ENCODE peak calls at places on chromosomes 12 and 14, in six cellular contexts. A is sigmoid colon, R is stomach, W is ovary, P is SK-N-SH, J is tibial nerve. G is an unnamed sample. For H3K36me3, the result is how much of the 10 kb centered on the place peaks cover.

GRCh38 chr12:95218852-95219171 is 1.2 kb downstream of the VEZT start:
- DNase-seq in W (no peak), R (no peak), J (no peak), P (no peak), A (no peak), G (peak)

GRCh38 chr12:88375301-88375959 is 204.8 kb downstream of the KITLG start:
- DNase-seq in R (no peak), J (no peak), P (no peak), A (no peak), W (no peak), G (no peak)

GRCh38 chr12:15602051-15602672 is 187.0 kb downstream of the EPS8 start:
- DNase-seq in A (no peak), W (no peak), P (no peak), J (no peak), R (no peak), G (no peak)

GRCh38 chr12:119589634-119590033 is 3.9 kb upstream of the TMEM233 start:
- DNase-seq in A (no peak), R (no peak), W (no peak), P (no peak), J (no peak), G (no peak)

GRCh38 chr12:111447571-111448265 is 42.0 kb downstream of the SH2B3 start:
- DNase-seq in W (no peak), R (peak), A (peak), P (no peak), J (no peak), G (no peak)

GRCh38 chr14:88300817-88301216 is 22.3 kb downstream of the KCNK10 start:
- DNase-seq in W (no peak), R (no peak), J (no peak), A (no peak), P (no peak), G (no peak)

GRCh38 chr12:6376079-6376941 is 947 bp upstream of the SCNN1A start:
- DNase-seq in A (peak), W (no peak), P (peak), J (peak), R (peak), G (peak)

GRCh38 chr12:116332705-116333380 is 55.4 kb upstream of the MED13L start:
- DNase-seq in R (no peak), P (no peak), W (no peak), J (no peak), A (no peak), G (no peak)

GRCh38 chr14:56555921-56556570 is 23.6 kb upstream of the TMEM260 start:
- DNase-seq in A (no peak), P (peak), R (no peak), J (no peak), W (no peak), G (no peak)

GRCh38 chr14:97943619-97944018 is 1146.4 kb downstream of the VRK1 start:
- DNase-seq in J (no peak), P (no peak), R (no peak), A (no peak), W (no peak), G (no peak)

GRCh38 chr12:20040844-20041243 is 327.5 kb upstream of the PDE3A start:
- DNase-seq in R (no peak), P (no peak), A (no peak), J (no peak), W (no peak), G (no peak)

GRCh38 chr14:91250912-91251311 is 6.4 kb upstream of the GPR68 start:
- DNase-seq in W (no peak), P (no peak), R (no peak), A (no peak), J (no peak), G (no peak)

GRCh38 chr12:40587416-40587815 is 104.8 kb upstream of the CNTN1 start:
- DNase-seq in A (no peak), R (no peak), P (no peak), W (no peak), J (no peak), G (no peak)

GRCh38 chr14:64405295-64405694 is 17.1 kb downstream of the MTHFD1 start:
- DNase-seq in W (no peak), J (no peak), P (no peak), A (no peak), R (no peak), G (no peak)

GRCh38 chr14:70890842-70891442 is 16.3 kb upstream of the PCNX1 start:
- DNase-seq in A (no peak), R (no peak), W (no peak), P (no peak), J (no peak), G (no peak)

GRCh38 chr14:76918176-76918750 is 92.1 kb downstream of the LRRC74A start:
- DNase-seq in W (peak), P (peak), R (peak), A (peak), J (peak), G (peak)

GRCh38 chr14:65179918-65180724 is 77.8 kb upstream of the MAX start:
- DNase-seq in J (no peak), A (peak), W (peak), P (no peak), R (peak), G (peak)

GRCh38 chr12:65759735-65760134 is 64.5 kb upstream of the HMGA2 start:
- DNase-seq in R (no peak), A (no peak), P (no peak), W (no peak), J (no peak), G (no peak)
- H3K36me3 ChIP-seq in R (under half), A (under half), P (under half), W (under half), J (under half), G (under half)

GRCh38 chr14:43481864-43482263 is 1025.2 kb downstream of the FSCB start:
- DNase-seq in J (no peak), A (no peak), W (no peak), P (no peak), R (no peak), G (no peak)
- TF ChIP-seq EP300 in J (no peak), A (no peak), W (no peak), P (no peak), R (no peak), G (no peak)

GRCh38 chr14:75450381-75451276 is 22.8 kb downstream of the JDP2 start:
- DNase-seq in P (no peak), J (no peak), R (peak), W (no peak), A (peak), G (peak)

GRCh38 chr14:75446447-75446846 is 18.6 kb downstream of the JDP2 start:
- DNase-seq in W (no peak), R (no peak), A (peak), J (no peak), P (no peak), G (no peak)

GRCh38 chr14:75452324-75452723 is 24.5 kb downstream of the JDP2 start:
- DNase-seq in J (no peak), W (no peak), P (no peak), R (no peak), A (no peak), G (no peak)

GRCh38 chr14:75448209-75448608 is 20.4 kb downstream of the JDP2 start:
- DNase-seq in P (no peak), J (no peak), R (no peak), W (no peak), A (peak), G (no peak)

DNA sequence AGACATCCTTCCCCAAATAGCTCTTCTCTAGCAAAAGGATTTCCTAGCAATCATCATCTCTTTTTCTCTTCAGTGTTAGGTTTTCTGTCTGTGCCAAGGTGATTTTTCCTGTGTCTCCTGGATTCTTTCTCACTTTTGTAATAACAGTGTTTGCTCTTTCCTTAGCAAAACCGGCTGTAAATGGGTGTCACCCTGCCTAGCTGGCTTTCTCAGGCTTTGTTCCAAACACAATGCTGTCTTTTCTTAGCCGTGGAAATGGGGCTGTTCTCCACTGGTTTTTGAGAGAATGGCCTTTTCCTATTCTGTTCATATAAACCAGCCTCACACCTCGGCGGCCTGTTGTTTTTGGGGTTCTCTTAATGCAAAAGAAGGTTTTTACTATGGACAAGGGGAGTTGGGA is 21.9 kb downstream of the JDP2 start:
- DNase-seq in W (no peak), R (no peak), A (no peak), J (no peak), P (no peak), G (no peak)
- H3K36me3 ChIP-seq in W (under half), R (under half), A (under half), J (under half), P (under half), G (under half)

DNA sequence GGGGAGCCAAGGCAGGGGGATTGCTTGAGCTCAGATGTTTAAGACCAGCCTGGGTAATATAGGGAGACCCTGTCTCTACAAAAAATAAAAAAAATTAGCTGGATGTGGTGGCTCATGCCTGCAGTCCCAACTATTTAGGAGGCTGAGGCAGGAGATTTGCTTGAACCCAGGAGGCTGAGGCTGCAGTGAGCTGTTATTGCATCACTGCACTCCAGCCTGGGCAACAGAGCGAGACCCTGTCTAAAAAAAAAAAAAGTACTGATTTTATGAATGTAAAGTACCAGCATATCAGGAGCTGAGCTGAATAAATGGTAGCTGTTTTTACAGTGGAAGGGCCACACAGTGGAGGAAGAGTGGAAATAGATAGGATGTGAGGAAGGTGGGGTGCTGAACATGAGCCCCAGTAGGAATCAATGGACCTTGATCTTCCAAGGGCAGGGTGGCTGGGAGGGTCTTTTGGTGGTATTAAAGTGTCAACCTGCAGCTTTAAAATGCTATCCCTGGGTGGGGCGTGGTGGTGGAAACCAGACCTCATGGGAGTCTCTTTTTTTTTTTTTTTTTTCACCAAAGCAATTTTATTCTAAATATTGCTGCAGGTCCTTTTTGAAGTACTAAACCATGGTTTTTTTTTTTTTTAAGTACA is 2.2 kb downstream of the ATP23 start:
- DNase-seq in R (no peak), W (no peak), P (no peak), J (no peak), A (no peak), G (no peak)
- TF ChIP-seq EP300 in R (no peak), W (no peak), P (no peak), J (no peak), A (no peak), G (no peak)

GRCh38 chr12:56671608-56672007 is 16.5 kb downstream of the PTGES3 start:
- DNase-seq in P (no peak), J (no peak), A (no peak), R (no peak), W (no peak), G (no peak)
- H3K36me3 ChIP-seq in P (half or more), J (under half), A (under half), R (half or more), W (under half), G (under half)

DNA sequence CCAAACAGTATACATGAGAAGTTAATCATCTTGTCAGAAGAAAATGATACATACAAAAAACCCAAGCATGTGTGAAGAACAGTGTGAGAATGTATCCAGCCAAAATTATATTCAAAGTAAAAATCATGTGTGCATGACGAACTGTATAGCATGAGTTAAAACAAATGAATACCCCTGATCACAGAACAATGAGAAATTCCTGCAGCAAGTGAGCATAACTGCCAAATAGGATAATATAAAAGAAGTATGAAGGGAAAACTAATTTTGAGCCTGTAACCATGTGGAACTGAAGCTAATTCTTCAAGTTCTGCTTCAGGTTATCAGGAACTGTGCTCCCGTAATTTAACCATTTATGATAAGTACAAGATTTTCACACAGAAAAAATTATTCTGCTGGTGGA is 56.5 kb upstream of the AMN1 start:
- DNase-seq in A (no peak), R (no peak), J (no peak), W (no peak), P (no peak), G (no peak)
- TF ChIP-seq EP300 in A (no peak), R (no peak), J (no peak), W (no peak), P (no peak), G (no peak)